ENCODE peak calls at places on chromosomes 6 and 20, in eight cellular contexts. V is lung; K is SK-N-SH; U is psoas muscle; Z is neural progenitor cell; P is effector memory CD4-positive, alpha-beta T cell; A is endothelial cell of umbilical vein; S is thyroid gland. R is an unnamed sample. For H3K9me3, the result is how much of the 10 kb centered on the place peaks cover.

GRCh38 chr6:124867126-124867525 is 95.1 kb upstream of the RNF217 start:
- DNase-seq in Z (no peak), V (no peak), S (no peak), K (no peak), U (no peak), P (no peak), A (no peak), R (no peak)

GRCh38 chr6:71457883-71458282 is 169.3 kb downstream of the OGFRL1 start:
- DNase-seq in P (no peak), U (no peak), Z (no peak), S (no peak), A (peak), K (no peak), V (no peak), R (no peak)

GRCh38 chr20:40305303-40305702 is 383.7 kb downstream of the MAFB start:
- DNase-seq in Z (no peak), S (no peak), U (peak), A (no peak), K (no peak), P (no peak), V (no peak), R (no peak)

GRCh38 chr20:58219342-58219700 is 9.1 kb downstream of the ANKRD60 start:
- DNase-seq in Z (no peak), S (no peak), A (no peak), U (no peak), K (no peak), V (no peak), P (no peak), R (peak)

GRCh38 chr6:62009445-62009844 is 276.6 kb downstream of the KHDRBS2 start:
- DNase-seq in V (no peak), Z (no peak), A (no peak), P (no peak), K (no peak), S (no peak), U (no peak), R (no peak)

GRCh38 chr6:48959401-48960060 is 503.5 kb downstream of the MMUT start:
- DNase-seq in V (no peak), Z (no peak), S (no peak), K (no peak), P (no peak), A (no peak), U (no peak), R (no peak)

GRCh38 chr6:38393986-38394385 is 245.7 kb downstream of the BTBD9 start:
- DNase-seq in Z (no peak), A (peak), U (no peak), S (no peak), K (no peak), V (no peak), P (no peak), R (no peak)

GRCh38 chr20:6877633-6878032 is 110.1 kb downstream of the BMP2 start:
- DNase-seq in A (no peak), K (no peak), P (no peak), Z (no peak), U (no peak), S (no peak), V (no peak), R (no peak)

GRCh38 chr6:151494235-151494950 is 576 bp downstream of the CCDC170 start:
- DNase-seq in S (peak), P (no peak), K (peak), Z (peak), A (peak), U (peak), V (peak), R (peak)

DNA sequence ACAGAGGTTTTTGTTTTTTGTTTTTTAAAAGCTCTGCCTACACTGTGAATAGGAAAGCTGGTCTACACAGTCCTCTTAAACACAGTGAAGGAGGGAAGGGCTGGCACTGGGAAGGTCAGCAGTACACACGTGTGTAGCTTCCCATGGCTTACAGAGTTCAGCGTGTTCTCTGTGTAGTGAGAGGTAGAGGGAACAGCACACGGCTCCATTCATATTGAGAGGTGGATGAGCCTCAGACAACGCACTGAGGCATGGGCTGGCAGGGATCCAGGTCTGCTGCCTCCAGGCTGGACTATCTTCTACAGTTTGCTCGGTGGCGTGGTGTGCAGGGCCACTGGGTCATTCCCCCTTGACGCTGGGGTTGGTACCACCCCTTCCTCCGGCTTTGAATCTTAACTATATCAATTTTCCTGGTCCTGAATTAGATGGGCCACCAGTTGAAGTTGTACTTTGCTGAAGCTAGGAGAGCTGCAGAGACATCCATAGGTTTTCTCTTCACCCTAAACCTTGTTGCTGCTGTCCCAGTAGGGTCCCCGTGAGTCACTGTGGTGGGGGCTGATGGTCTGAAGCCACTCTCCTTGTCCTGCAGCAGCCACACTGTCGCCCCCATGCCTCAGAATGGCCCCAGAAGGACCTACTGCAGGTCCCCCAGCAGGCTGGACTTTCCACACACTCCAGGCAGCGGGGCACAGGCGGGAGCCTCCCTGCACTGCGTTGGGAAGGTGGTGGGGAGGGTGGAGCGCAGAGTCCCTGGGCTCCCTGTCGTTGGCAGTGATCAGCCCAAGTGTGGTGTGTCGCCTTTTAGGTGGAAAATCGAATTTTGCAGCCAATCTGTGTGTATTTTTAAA is 2.0 kb downstream of the ARFGAP1 start:
- DNase-seq in P (no peak), S (no peak), Z (no peak), K (no peak), V (no peak), A (no peak), U (no peak), R (no peak)
- H3K4me3 ChIP-seq in P (no peak), S (no peak), Z (no peak), K (no peak), V (no peak), A (no peak), U (peak), R (no peak)

GRCh38 chr6:168046696-168047095 is 32.3 kb downstream of the FRMD1 start:
- DNase-seq in S (no peak), A (no peak), Z (no peak), K (no peak), P (no peak), V (no peak), U (no peak), R (no peak)
- H3K9me3 ChIP-seq in S (under half), A (under half), Z (under half), K (under half), P (under half), V (under half), U (under half), R (under half)

GRCh38 chr6:147222160-147222838 is 18.1 kb downstream of the STXBP5 start:
- DNase-seq in K (no peak), V (no peak), Z (no peak), U (no peak), P (no peak), S (no peak), A (peak), R (no peak)
- H3K4me3 ChIP-seq in K (no peak), V (no peak), Z (no peak), U (no peak), P (no peak), S (no peak), A (no peak), R (no peak)

DNA sequence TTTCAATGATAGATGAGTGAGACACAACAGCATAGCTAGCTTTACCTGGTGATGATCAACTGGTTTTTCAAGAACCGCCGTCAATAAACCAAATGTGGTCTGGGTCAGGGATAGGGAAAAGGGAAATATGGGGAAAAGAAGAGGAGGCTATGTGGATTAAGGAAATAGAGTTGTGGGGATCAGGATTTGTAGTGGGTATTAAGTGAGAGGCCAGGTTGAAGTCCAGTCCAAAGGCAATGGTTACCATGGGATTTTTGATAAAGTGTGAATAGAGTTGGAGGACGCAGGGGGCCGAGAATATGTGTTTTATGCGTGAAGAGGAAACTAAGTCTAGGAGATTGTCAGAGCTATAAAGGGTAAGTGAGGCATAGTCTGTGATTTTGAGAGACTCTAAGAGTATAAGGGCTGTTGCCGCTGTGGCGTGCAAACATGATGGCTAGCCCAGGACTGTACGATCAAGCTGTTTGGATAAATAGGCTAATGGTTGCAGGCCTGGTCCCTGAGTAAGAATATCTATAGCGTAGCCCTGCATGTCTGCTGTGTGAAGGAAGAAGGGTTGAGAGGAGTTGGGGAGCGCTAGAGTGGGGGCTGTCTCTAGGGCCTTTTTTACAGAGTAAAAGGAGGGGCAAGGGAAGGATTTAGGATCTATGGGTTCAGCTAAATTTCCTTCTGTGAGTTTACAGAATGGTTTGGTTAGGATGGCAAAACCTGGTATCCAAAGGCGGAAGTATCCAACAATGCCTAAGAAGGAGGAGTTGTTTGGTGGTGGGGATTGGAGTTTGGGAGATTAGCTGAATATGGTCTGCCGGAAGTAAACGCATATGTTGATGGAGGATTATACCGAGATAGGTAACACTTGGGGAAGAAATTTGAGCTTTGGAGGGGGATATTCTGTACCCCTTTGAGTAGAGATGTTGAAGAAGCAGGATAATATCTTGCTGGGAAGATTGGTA is 749.7 kb upstream of the ADGRB3 start:
- DNase-seq in U (no peak), Z (no peak), V (no peak), P (no peak), K (no peak), A (no peak), S (no peak), R (no peak)
- H3K9me3 ChIP-seq in U (under half), Z (under half), V (under half), P (under half), K (under half), A (under half), S (under half), R (under half)

DNA sequence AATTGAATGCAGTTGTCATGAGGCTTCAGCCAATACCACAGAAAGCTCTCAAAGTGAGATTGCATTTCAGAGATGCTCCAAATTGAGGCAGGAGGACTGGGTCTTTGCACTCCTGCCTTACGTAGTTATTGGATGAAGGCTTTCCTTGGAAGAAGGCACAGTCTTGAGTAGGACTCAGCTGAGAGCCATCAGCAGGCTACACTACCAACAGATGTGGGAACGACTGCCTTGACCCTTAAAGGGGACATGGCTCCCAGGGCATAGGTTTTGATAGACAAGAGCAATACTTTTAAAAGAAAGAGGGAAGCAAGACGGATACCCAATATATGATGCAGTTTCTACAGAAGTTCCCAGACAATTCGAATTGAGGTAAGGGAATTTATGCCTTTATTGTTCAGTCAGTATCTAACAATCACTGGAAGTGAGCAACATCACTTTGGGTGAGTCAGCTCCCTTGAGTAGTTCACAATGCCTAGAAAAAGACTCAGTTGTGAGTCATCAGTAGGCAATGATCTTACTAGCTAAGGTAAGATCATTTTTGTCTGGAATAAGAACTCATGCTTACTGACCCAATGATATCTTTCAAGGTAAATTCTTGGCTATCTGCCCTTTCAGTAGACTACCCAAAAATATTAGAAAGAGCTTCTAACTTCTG is 390.8 kb downstream of the GJA1 start:
- DNase-seq in S (no peak), K (no peak), V (no peak), Z (no peak), U (no peak), A (peak), P (no peak), R (no peak)
- H3K4me3 ChIP-seq in S (no peak), K (no peak), V (no peak), Z (no peak), U (no peak), A (no peak), P (no peak), R (no peak)

DNA sequence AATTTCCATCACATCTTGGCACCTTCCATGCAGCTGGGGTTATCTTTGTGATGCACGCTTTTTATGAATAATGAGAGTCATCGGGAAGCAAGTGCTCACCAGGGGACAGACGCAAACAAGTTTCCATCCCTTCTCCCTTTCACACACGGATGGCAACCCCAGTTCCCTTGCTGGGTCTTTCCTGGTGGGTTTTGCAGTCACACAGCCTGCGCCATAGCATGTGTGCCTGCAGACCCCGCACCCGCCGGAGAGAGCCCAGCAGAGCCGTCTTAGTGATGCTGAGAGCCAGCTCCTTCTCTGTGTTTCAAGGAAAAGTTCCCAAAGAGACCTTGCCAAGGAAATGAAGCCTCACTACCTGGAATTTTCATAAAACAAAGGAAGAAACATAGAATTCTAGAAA is 116.2 kb upstream of the AFDN start:
- DNase-seq in A (no peak), U (no peak), V (no peak), S (no peak), K (peak), P (no peak), Z (no peak), R (no peak)
- H3K9me3 ChIP-seq in A (under half), U (under half), V (under half), S (under half), K (under half), P (under half), Z (under half), R (under half)